ENCODE peak calls at places on chromosomes 12 and 14, in eight cellular contexts. One of them, this sample, is unnamed.

GRCh38 chr12:98002887-98003493 is 512.4 kb upstream of the TMPO start:
- DNase-seq in prostate gland: peak
- DNase-seq in HCT116: peak
- DNase-seq in lower leg skin: no peak
- DNase-seq in H1: peak
- DNase-seq in SK-N-SH: peak
- DNase-seq in WERI-Rb-1: peak
- DNase-seq in suprapubic skin: no peak
- DNase-seq in this sample: no peak

GRCh38 chr14:37436519-37436918 is 158.5 kb downstream of the FOXA1 start:
- DNase-seq in H1: no peak
- DNase-seq in WERI-Rb-1: no peak
- DNase-seq in lower leg skin: no peak
- DNase-seq in prostate gland: peak
- DNase-seq in SK-N-SH: no peak
- DNase-seq in suprapubic skin: no peak
- DNase-seq in HCT116: no peak
- DNase-seq in this sample: no peak

GRCh38 chr12:12518919-12519318 is 43.7 kb downstream of the DUSP16 start:
- DNase-seq in prostate gland: no peak
- DNase-seq in WERI-Rb-1: no peak
- DNase-seq in suprapubic skin: no peak
- DNase-seq in HCT116: no peak
- DNase-seq in H1: no peak
- DNase-seq in lower leg skin: no peak
- DNase-seq in SK-N-SH: no peak
- DNase-seq in this sample: no peak

GRCh38 chr12:104138747-104139186 is 757 bp upstream of the NFYB start:
- DNase-seq in lower leg skin: no peak
- DNase-seq in SK-N-SH: no peak
- DNase-seq in prostate gland: no peak
- DNase-seq in suprapubic skin: peak
- DNase-seq in WERI-Rb-1: peak
- DNase-seq in HCT116: no peak
- DNase-seq in H1: no peak
- DNase-seq in this sample: no peak

GRCh38 chr12:27549231-27549800 is 25.3 kb downstream of the PPFIBP1 start:
- DNase-seq in lower leg skin: no peak
- DNase-seq in suprapubic skin: no peak
- DNase-seq in HCT116: peak
- DNase-seq in prostate gland: no peak
- DNase-seq in H1: no peak
- DNase-seq in SK-N-SH: no peak
- DNase-seq in WERI-Rb-1: no peak
- DNase-seq in this sample: no peak

GRCh38 chr14:105591052-105591451 is 64.7 kb downstream of the TMEM121 start:
- DNase-seq in HCT116: no peak
- DNase-seq in lower leg skin: no peak
- DNase-seq in SK-N-SH: no peak
- DNase-seq in suprapubic skin: no peak
- DNase-seq in H1: no peak
- DNase-seq in WERI-Rb-1: no peak
- DNase-seq in prostate gland: no peak
- DNase-seq in this sample: no peak

GRCh38 chr12:120321382-120322202 is 6.0 kb downstream of the PLA2G1B start:
- DNase-seq in prostate gland: no peak
- DNase-seq in lower leg skin: no peak
- DNase-seq in SK-N-SH: no peak
- DNase-seq in H1: no peak
- DNase-seq in HCT116: no peak
- DNase-seq in suprapubic skin: no peak
- DNase-seq in WERI-Rb-1: peak
- DNase-seq in this sample: no peak

GRCh38 chr12:53218551-53219114 is 11.6 kb upstream of the ITGB7 start:
- DNase-seq in prostate gland: no peak
- DNase-seq in HCT116: no peak
- DNase-seq in H1: no peak
- DNase-seq in lower leg skin: no peak
- DNase-seq in SK-N-SH: no peak
- DNase-seq in suprapubic skin: no peak
- DNase-seq in WERI-Rb-1: no peak
- DNase-seq in this sample: no peak

GRCh38 chr12:113724703-113725556 is 241.2 kb downstream of the RBM19 start:
- DNase-seq in lower leg skin: no peak
- DNase-seq in prostate gland: no peak
- DNase-seq in WERI-Rb-1: peak
- DNase-seq in SK-N-SH: peak
- DNase-seq in HCT116: no peak
- DNase-seq in suprapubic skin: no peak
- DNase-seq in H1: no peak
- DNase-seq in this sample: no peak

DNA sequence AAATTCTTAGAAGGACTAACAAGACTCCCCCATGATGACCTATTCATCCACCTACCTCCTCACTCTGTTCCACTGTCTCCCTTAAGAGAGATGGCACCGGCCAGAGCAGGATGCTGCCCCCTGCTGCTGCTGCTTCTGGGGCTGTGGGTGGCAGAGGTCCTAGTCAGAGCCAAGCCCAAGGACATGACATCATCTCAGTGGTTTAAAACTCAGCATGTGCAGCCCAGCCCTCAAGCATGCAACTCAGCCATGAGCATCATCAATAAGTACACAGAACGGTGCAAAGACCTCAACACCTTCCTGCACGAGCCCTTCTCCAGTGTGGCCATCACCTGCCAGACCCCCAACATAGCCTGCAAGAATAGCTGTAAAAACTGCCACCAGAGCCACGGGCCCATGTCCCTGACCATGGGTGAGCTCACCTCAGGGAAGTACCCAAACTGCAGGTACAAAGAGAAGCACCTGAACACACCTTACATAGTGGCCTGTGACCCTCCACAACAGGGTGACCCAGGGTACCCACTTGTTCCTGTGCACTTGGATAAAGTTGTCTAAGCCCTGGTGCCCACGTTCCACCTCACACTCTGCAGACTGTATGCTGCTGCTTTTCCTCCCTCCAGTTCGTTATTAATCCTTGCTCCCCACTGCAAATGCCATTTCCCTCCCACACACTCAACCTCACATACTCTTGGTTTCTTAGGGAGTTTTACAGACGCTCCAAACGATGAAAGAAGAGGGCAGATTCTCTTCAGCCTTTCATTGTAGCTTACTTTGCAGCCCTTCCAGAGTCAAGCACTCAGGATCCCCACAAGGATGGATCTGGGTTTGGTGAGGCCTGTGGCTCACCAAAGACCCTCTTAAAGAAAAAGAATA is at the start of gene RNASE8:
- DNase-seq in HCT116: no peak
- DNase-seq in SK-N-SH: no peak
- DNase-seq in suprapubic skin: no peak
- DNase-seq in lower leg skin: no peak
- DNase-seq in prostate gland: no peak
- DNase-seq in H1: no peak
- DNase-seq in WERI-Rb-1: no peak
- DNase-seq in this sample: no peak
- TF ChIP-seq CTCF in HCT116: peak
- TF ChIP-seq CTCF in SK-N-SH: no peak
- TF ChIP-seq CTCF in suprapubic skin: no peak
- TF ChIP-seq CTCF in lower leg skin: no peak
- TF ChIP-seq CTCF in prostate gland: no peak
- TF ChIP-seq CTCF in H1: no peak
- TF ChIP-seq CTCF in WERI-Rb-1: no peak
- TF ChIP-seq CTCF in this sample: no peak

GRCh38 chr12:46265102-46265501 is 3.7 kb downstream of the SLC38A1 start:
- DNase-seq in SK-N-SH: no peak
- DNase-seq in lower leg skin: no peak
- DNase-seq in suprapubic skin: no peak
- DNase-seq in H1: no peak
- DNase-seq in prostate gland: no peak
- DNase-seq in HCT116: no peak
- DNase-seq in WERI-Rb-1: no peak
- DNase-seq in this sample: no peak

GRCh38 chr12:46265734-46266133 is 3.1 kb downstream of the SLC38A1 start:
- DNase-seq in suprapubic skin: no peak
- DNase-seq in SK-N-SH: no peak
- DNase-seq in HCT116: no peak
- DNase-seq in lower leg skin: no peak
- DNase-seq in WERI-Rb-1: no peak
- DNase-seq in prostate gland: no peak
- DNase-seq in H1: no peak
- DNase-seq in this sample: no peak

GRCh38 chr12:46264057-46264456 is 4.8 kb downstream of the SLC38A1 start:
- DNase-seq in lower leg skin: no peak
- DNase-seq in SK-N-SH: no peak
- DNase-seq in prostate gland: no peak
- DNase-seq in WERI-Rb-1: no peak
- DNase-seq in suprapubic skin: no peak
- DNase-seq in H1: no peak
- DNase-seq in HCT116: no peak
- DNase-seq in this sample: no peak

GRCh38 chr12:46261658-46262057 is 7.2 kb downstream of the SLC38A1 start:
- DNase-seq in suprapubic skin: no peak
- DNase-seq in prostate gland: no peak
- DNase-seq in H1: no peak
- DNase-seq in WERI-Rb-1: no peak
- DNase-seq in HCT116: no peak
- DNase-seq in lower leg skin: no peak
- DNase-seq in SK-N-SH: no peak
- DNase-seq in this sample: no peak

GRCh38 chr12:46263140-46264017 is 5.5 kb downstream of the SLC38A1 start:
- DNase-seq in lower leg skin: no peak
- DNase-seq in WERI-Rb-1: no peak
- DNase-seq in HCT116: no peak
- DNase-seq in SK-N-SH: no peak
- DNase-seq in suprapubic skin: no peak
- DNase-seq in H1: no peak
- DNase-seq in prostate gland: no peak
- DNase-seq in this sample: no peak
- TF ChIP-seq CTCF in lower leg skin: no peak
- TF ChIP-seq CTCF in WERI-Rb-1: peak
- TF ChIP-seq CTCF in HCT116: peak
- TF ChIP-seq CTCF in SK-N-SH: peak
- TF ChIP-seq CTCF in suprapubic skin: no peak
- TF ChIP-seq CTCF in H1: no peak
- TF ChIP-seq CTCF in prostate gland: no peak
- TF ChIP-seq CTCF in this sample: no peak

GRCh38 chr12:126930234-126930633 is 1336.7 kb upstream of the TMEM132C start:
- DNase-seq in suprapubic skin: no peak
- DNase-seq in prostate gland: no peak
- DNase-seq in H1: no peak
- DNase-seq in HCT116: no peak
- DNase-seq in WERI-Rb-1: no peak
- DNase-seq in lower leg skin: no peak
- DNase-seq in SK-N-SH: no peak
- DNase-seq in this sample: no peak

GRCh38 chr12:126926023-126926600 is 1340.9 kb upstream of the TMEM132C start:
- DNase-seq in lower leg skin: no peak
- DNase-seq in H1: no peak
- DNase-seq in WERI-Rb-1: peak
- DNase-seq in suprapubic skin: no peak
- DNase-seq in HCT116: no peak
- DNase-seq in prostate gland: no peak
- DNase-seq in SK-N-SH: no peak
- DNase-seq in this sample: no peak
- TF ChIP-seq CTCF in lower leg skin: no peak
- TF ChIP-seq CTCF in H1: no peak
- TF ChIP-seq CTCF in WERI-Rb-1: peak
- TF ChIP-seq CTCF in suprapubic skin: no peak
- TF ChIP-seq CTCF in HCT116: no peak
- TF ChIP-seq CTCF in prostate gland: no peak
- TF ChIP-seq CTCF in SK-N-SH: no peak
- TF ChIP-seq CTCF in this sample: no peak

GRCh38 chr12:6752931-6753771 is at the start of gene MLF2:
- DNase-seq in suprapubic skin: peak
- DNase-seq in prostate gland: peak
- DNase-seq in H1: peak
- DNase-seq in SK-N-SH: peak
- DNase-seq in lower leg skin: peak
- DNase-seq in HCT116: peak
- DNase-seq in WERI-Rb-1: peak
- DNase-seq in this sample: peak
- TF ChIP-seq CTCF in suprapubic skin: no peak
- TF ChIP-seq CTCF in prostate gland: peak
- TF ChIP-seq CTCF in H1: peak
- TF ChIP-seq CTCF in SK-N-SH: no peak
- TF ChIP-seq CTCF in lower leg skin: no peak
- TF ChIP-seq CTCF in HCT116: no peak
- TF ChIP-seq CTCF in WERI-Rb-1: peak
- TF ChIP-seq CTCF in this sample: no peak

GRCh38 chr12:65822732-65823480 is 1.4 kb upstream of the HMGA2 start:
- DNase-seq in SK-N-SH: peak
- DNase-seq in WERI-Rb-1: peak
- DNase-seq in lower leg skin: no peak
- DNase-seq in HCT116: peak
- DNase-seq in H1: peak
- DNase-seq in prostate gland: no peak
- DNase-seq in suprapubic skin: no peak
- DNase-seq in this sample: no peak
- TF ChIP-seq CTCF in SK-N-SH: peak
- TF ChIP-seq CTCF in WERI-Rb-1: no peak
- TF ChIP-seq CTCF in lower leg skin: no peak
- TF ChIP-seq CTCF in HCT116: no peak
- TF ChIP-seq CTCF in H1: no peak
- TF ChIP-seq CTCF in prostate gland: no peak
- TF ChIP-seq CTCF in suprapubic skin: no peak
- TF ChIP-seq CTCF in this sample: no peak

GRCh38 chr12:14314801-14315200 is 50.7 kb upstream of the ATF7IP start:
- DNase-seq in WERI-Rb-1: no peak
- DNase-seq in suprapubic skin: no peak
- DNase-seq in lower leg skin: no peak
- DNase-seq in HCT116: no peak
- DNase-seq in H1: no peak
- DNase-seq in SK-N-SH: no peak
- DNase-seq in prostate gland: no peak
- DNase-seq in this sample: no peak
- TF ChIP-seq CTCF in WERI-Rb-1: no peak
- TF ChIP-seq CTCF in suprapubic skin: no peak
- TF ChIP-seq CTCF in lower leg skin: no peak
- TF ChIP-seq CTCF in HCT116: no peak
- TF ChIP-seq CTCF in H1: no peak
- TF ChIP-seq CTCF in SK-N-SH: no peak
- TF ChIP-seq CTCF in prostate gland: no peak
- TF ChIP-seq CTCF in this sample: no peak